ENCODE peak calls at places on chromosome 4, in ten cellular contexts. One of them, this sample, is unnamed.

GRCh38 chr4:82201303-82201702 is 172.5 kb downstream of the HNRNPD start:
- DNase-seq in cardiac fibroblast: no peak
- DNase-seq in H9: no peak
- DNase-seq in lower lobe of right lung: peak
- DNase-seq in activated naive CD4-positive, alpha-beta T cell treated with anti-CD3 and anti-CD28 coated beads, Interleukin-2, amount 50 U/mL, for 72 hours: no peak
- DNase-seq in MG63: no peak
- DNase-seq in IMR-90: no peak
- DNase-seq in left cardiac atrium: no peak
- DNase-seq in colonic mucosa: no peak
- DNase-seq in H1: no peak
- DNase-seq in this sample: no peak

GRCh38 chr4:16733509-16733908 is 164.9 kb downstream of the LDB2 start:
- DNase-seq in cardiac fibroblast: no peak
- DNase-seq in H9: no peak
- DNase-seq in lower lobe of right lung: no peak
- DNase-seq in activated naive CD4-positive, alpha-beta T cell treated with anti-CD3 and anti-CD28 coated beads, Interleukin-2, amount 50 U/mL, for 72 hours: no peak
- DNase-seq in MG63: no peak
- DNase-seq in IMR-90: no peak
- DNase-seq in left cardiac atrium: no peak
- DNase-seq in colonic mucosa: no peak
- DNase-seq in H1: no peak
- DNase-seq in this sample: no peak

GRCh38 chr4:148445071-148445902 is 3.1 kb upstream of the NR3C2 start:
- DNase-seq in cardiac fibroblast: peak
- DNase-seq in H9: peak
- DNase-seq in lower lobe of right lung: peak
- DNase-seq in activated naive CD4-positive, alpha-beta T cell treated with anti-CD3 and anti-CD28 coated beads, Interleukin-2, amount 50 U/mL, for 72 hours: peak
- DNase-seq in MG63: no peak
- DNase-seq in IMR-90: no peak
- DNase-seq in left cardiac atrium: peak
- DNase-seq in colonic mucosa: peak
- DNase-seq in H1: peak
- DNase-seq in this sample: peak

GRCh38 chr4:151407466-151408379 is 1.3 kb upstream of the FHIP1A start:
- DNase-seq in cardiac fibroblast: no peak
- DNase-seq in H9: peak
- DNase-seq in lower lobe of right lung: peak
- DNase-seq in activated naive CD4-positive, alpha-beta T cell treated with anti-CD3 and anti-CD28 coated beads, Interleukin-2, amount 50 U/mL, for 72 hours: peak
- DNase-seq in MG63: no peak
- DNase-seq in IMR-90: no peak
- DNase-seq in left cardiac atrium: peak
- DNase-seq in colonic mucosa: peak
- DNase-seq in H1: peak
- DNase-seq in this sample: peak

GRCh38 chr4:152342293-152342692 is 193.6 kb downstream of the FBXW7 start:
- DNase-seq in cardiac fibroblast: peak
- DNase-seq in H9: no peak
- DNase-seq in lower lobe of right lung: no peak
- DNase-seq in activated naive CD4-positive, alpha-beta T cell treated with anti-CD3 and anti-CD28 coated beads, Interleukin-2, amount 50 U/mL, for 72 hours: no peak
- DNase-seq in MG63: peak
- DNase-seq in IMR-90: peak
- DNase-seq in left cardiac atrium: no peak
- DNase-seq in colonic mucosa: no peak
- DNase-seq in H1: no peak
- DNase-seq in this sample: no peak

GRCh38 chr4:101205878-101206277 is 141.4 kb downstream of the PPP3CA start:
- DNase-seq in cardiac fibroblast: peak
- DNase-seq in H9: no peak
- DNase-seq in lower lobe of right lung: no peak
- DNase-seq in activated naive CD4-positive, alpha-beta T cell treated with anti-CD3 and anti-CD28 coated beads, Interleukin-2, amount 50 U/mL, for 72 hours: no peak
- DNase-seq in MG63: no peak
- DNase-seq in IMR-90: peak
- DNase-seq in left cardiac atrium: no peak
- DNase-seq in colonic mucosa: no peak
- DNase-seq in H1: no peak
- DNase-seq in this sample: no peak

GRCh38 chr4:121863787-121864186 is 6.5 kb downstream of the BBS7 start:
- DNase-seq in cardiac fibroblast: no peak
- DNase-seq in H9: no peak
- DNase-seq in lower lobe of right lung: no peak
- DNase-seq in activated naive CD4-positive, alpha-beta T cell treated with anti-CD3 and anti-CD28 coated beads, Interleukin-2, amount 50 U/mL, for 72 hours: no peak
- DNase-seq in MG63: no peak
- DNase-seq in IMR-90: no peak
- DNase-seq in left cardiac atrium: no peak
- DNase-seq in colonic mucosa: no peak
- DNase-seq in H1: no peak
- DNase-seq in this sample: no peak

GRCh38 chr4:121034010-121034409 is 38.3 kb downstream of the NDNF start:
- DNase-seq in cardiac fibroblast: peak
- DNase-seq in H9: no peak
- DNase-seq in lower lobe of right lung: no peak
- DNase-seq in activated naive CD4-positive, alpha-beta T cell treated with anti-CD3 and anti-CD28 coated beads, Interleukin-2, amount 50 U/mL, for 72 hours: no peak
- DNase-seq in MG63: no peak
- DNase-seq in IMR-90: no peak
- DNase-seq in left cardiac atrium: peak
- DNase-seq in colonic mucosa: peak
- DNase-seq in H1: no peak
- DNase-seq in this sample: no peak

GRCh38 chr4:56388311-56388710 is 1.0 kb upstream of the AASDH start:
- DNase-seq in cardiac fibroblast: peak
- DNase-seq in H9: no peak
- DNase-seq in lower lobe of right lung: no peak
- DNase-seq in activated naive CD4-positive, alpha-beta T cell treated with anti-CD3 and anti-CD28 coated beads, Interleukin-2, amount 50 U/mL, for 72 hours: no peak
- DNase-seq in MG63: no peak
- DNase-seq in IMR-90: no peak
- DNase-seq in left cardiac atrium: no peak
- DNase-seq in colonic mucosa: no peak
- DNase-seq in H1: no peak
- DNase-seq in this sample: no peak

GRCh38 chr4:161197912-161198311 is 965.9 kb downstream of the FSTL5 start:
- DNase-seq in cardiac fibroblast: no peak
- DNase-seq in H9: no peak
- DNase-seq in lower lobe of right lung: no peak
- DNase-seq in activated naive CD4-positive, alpha-beta T cell treated with anti-CD3 and anti-CD28 coated beads, Interleukin-2, amount 50 U/mL, for 72 hours: no peak
- DNase-seq in MG63: no peak
- DNase-seq in IMR-90: no peak
- DNase-seq in left cardiac atrium: no peak
- DNase-seq in colonic mucosa: no peak
- DNase-seq in H1: no peak
- DNase-seq in this sample: no peak

GRCh38 chr4:146058531-146058930 is 117.0 kb upstream of the LSM6 start:
- DNase-seq in cardiac fibroblast: no peak
- DNase-seq in H9: no peak
- DNase-seq in lower lobe of right lung: no peak
- DNase-seq in activated naive CD4-positive, alpha-beta T cell treated with anti-CD3 and anti-CD28 coated beads, Interleukin-2, amount 50 U/mL, for 72 hours: no peak
- DNase-seq in MG63: no peak
- DNase-seq in IMR-90: no peak
- DNase-seq in left cardiac atrium: no peak
- DNase-seq in colonic mucosa: no peak
- DNase-seq in H1: no peak
- DNase-seq in this sample: no peak

GRCh38 chr4:115781528-115782146 is 668.2 kb upstream of the NDST4 start:
- DNase-seq in cardiac fibroblast: no peak
- DNase-seq in H9: no peak
- DNase-seq in lower lobe of right lung: peak
- DNase-seq in activated naive CD4-positive, alpha-beta T cell treated with anti-CD3 and anti-CD28 coated beads, Interleukin-2, amount 50 U/mL, for 72 hours: no peak
- DNase-seq in MG63: no peak
- DNase-seq in IMR-90: no peak
- DNase-seq in left cardiac atrium: no peak
- DNase-seq in colonic mucosa: no peak
- DNase-seq in H1: no peak
- DNase-seq in this sample: no peak

GRCh38 chr4:155377281-155377680 is 516 bp upstream of the MAP9 start:
- DNase-seq in cardiac fibroblast: peak
- DNase-seq in H9: no peak
- DNase-seq in lower lobe of right lung: no peak
- DNase-seq in activated naive CD4-positive, alpha-beta T cell treated with anti-CD3 and anti-CD28 coated beads, Interleukin-2, amount 50 U/mL, for 72 hours: no peak
- DNase-seq in MG63: no peak
- DNase-seq in IMR-90: peak
- DNase-seq in left cardiac atrium: no peak
- DNase-seq in colonic mucosa: no peak
- DNase-seq in H1: no peak
- DNase-seq in this sample: no peak

GRCh38 chr4:10008208-10009005 is 12.9 kb downstream of the SLC2A9 start:
- DNase-seq in cardiac fibroblast: peak
- DNase-seq in H9: no peak
- DNase-seq in lower lobe of right lung: no peak
- DNase-seq in activated naive CD4-positive, alpha-beta T cell treated with anti-CD3 and anti-CD28 coated beads, Interleukin-2, amount 50 U/mL, for 72 hours: no peak
- DNase-seq in MG63: peak
- DNase-seq in IMR-90: peak
- DNase-seq in left cardiac atrium: no peak
- DNase-seq in colonic mucosa: no peak
- DNase-seq in H1: no peak
- DNase-seq in this sample: no peak

GRCh38 chr4:102493794-102494193 is 7.4 kb upstream of the NFKB1 start:
- DNase-seq in cardiac fibroblast: no peak
- DNase-seq in H9: no peak
- DNase-seq in lower lobe of right lung: no peak
- DNase-seq in activated naive CD4-positive, alpha-beta T cell treated with anti-CD3 and anti-CD28 coated beads, Interleukin-2, amount 50 U/mL, for 72 hours: no peak
- DNase-seq in MG63: no peak
- DNase-seq in IMR-90: no peak
- DNase-seq in left cardiac atrium: no peak
- DNase-seq in colonic mucosa: peak
- DNase-seq in H1: no peak
- DNase-seq in this sample: no peak

GRCh38 chr4:54661686-54662085 is 3.9 kb downstream of the KIT start:
- DNase-seq in cardiac fibroblast: peak
- DNase-seq in H9: no peak
- DNase-seq in lower lobe of right lung: no peak
- DNase-seq in activated naive CD4-positive, alpha-beta T cell treated with anti-CD3 and anti-CD28 coated beads, Interleukin-2, amount 50 U/mL, for 72 hours: no peak
- DNase-seq in MG63: peak
- DNase-seq in IMR-90: peak
- DNase-seq in left cardiac atrium: no peak
- DNase-seq in colonic mucosa: no peak
- DNase-seq in H1: no peak
- DNase-seq in this sample: no peak

GRCh38 chr4:7803992-7804758 is 135.5 kb downstream of the AFAP1 start:
- DNase-seq in cardiac fibroblast: peak
- DNase-seq in H9: peak
- DNase-seq in lower lobe of right lung: peak
- DNase-seq in activated naive CD4-positive, alpha-beta T cell treated with anti-CD3 and anti-CD28 coated beads, Interleukin-2, amount 50 U/mL, for 72 hours: peak
- DNase-seq in MG63: peak
- DNase-seq in IMR-90: peak
- DNase-seq in left cardiac atrium: peak
- DNase-seq in colonic mucosa: peak
- DNase-seq in H1: peak
- DNase-seq in this sample: no peak

GRCh38 chr4:57039345-57039744 is 60.6 kb downstream of the POLR2B start:
- DNase-seq in cardiac fibroblast: peak
- DNase-seq in H9: no peak
- DNase-seq in lower lobe of right lung: no peak
- DNase-seq in activated naive CD4-positive, alpha-beta T cell treated with anti-CD3 and anti-CD28 coated beads, Interleukin-2, amount 50 U/mL, for 72 hours: no peak
- DNase-seq in MG63: no peak
- DNase-seq in IMR-90: no peak
- DNase-seq in left cardiac atrium: no peak
- DNase-seq in colonic mucosa: no peak
- DNase-seq in H1: no peak
- DNase-seq in this sample: no peak

This sample was measured in esophagus squamous epithelium.